ENCODE peak calls at places on chromosomes 4 and X, in five cellular contexts. One of them, this sample, is unnamed.

GRCh38 chr4:37922323-37922722 is 31.4 kb downstream of the TBC1D1 start:
- DNase-seq in activated naive CD4-positive, alpha-beta T cell: no peak
- DNase-seq in activated T-helper 1 cell treated with anti-CD3 and anti-CD28 coated beads, Interleukin-2, amount 50 U/mL, for 16 hours: no peak
- DNase-seq in cardiac muscle cell: no peak
- DNase-seq in neural crest cell: no peak
- DNase-seq in this sample: no peak

GRCh38 chrX:31420302-31420701 is 348.5 kb upstream of the FTHL17 start:
- DNase-seq in neural crest cell: no peak
- DNase-seq in activated T-helper 1 cell treated with anti-CD3 and anti-CD28 coated beads, Interleukin-2, amount 50 U/mL, for 16 hours: no peak
- DNase-seq in cardiac muscle cell: no peak
- DNase-seq in activated naive CD4-positive, alpha-beta T cell: no peak
- DNase-seq in this sample: no peak

GRCh38 chr4:24364852-24365251 is 219.5 kb downstream of the DHX15 start:
- DNase-seq in activated naive CD4-positive, alpha-beta T cell: no peak
- DNase-seq in activated T-helper 1 cell treated with anti-CD3 and anti-CD28 coated beads, Interleukin-2, amount 50 U/mL, for 16 hours: no peak
- DNase-seq in cardiac muscle cell: no peak
- DNase-seq in neural crest cell: no peak
- DNase-seq in this sample: no peak

GRCh38 chr4:81506731-81507130 is 35.0 kb upstream of the RASGEF1B start:
- DNase-seq in activated T-helper 1 cell treated with anti-CD3 and anti-CD28 coated beads, Interleukin-2, amount 50 U/mL, for 16 hours: no peak
- DNase-seq in activated naive CD4-positive, alpha-beta T cell: no peak
- DNase-seq in neural crest cell: no peak
- DNase-seq in cardiac muscle cell: no peak
- DNase-seq in this sample: no peak

GRCh38 chr4:160370046-160370445 is 1267.2 kb downstream of the RAPGEF2 start:
- DNase-seq in neural crest cell: no peak
- DNase-seq in activated naive CD4-positive, alpha-beta T cell: no peak
- DNase-seq in cardiac muscle cell: no peak
- DNase-seq in activated T-helper 1 cell treated with anti-CD3 and anti-CD28 coated beads, Interleukin-2, amount 50 U/mL, for 16 hours: no peak
- DNase-seq in this sample: no peak

GRCh38 chr4:71186566-71187398 is 152.0 kb upstream of the SLC4A4 start:
- DNase-seq in cardiac muscle cell: peak; percentile 91
- DNase-seq in neural crest cell: peak; percentile 49
- DNase-seq in activated naive CD4-positive, alpha-beta T cell: no peak
- DNase-seq in activated T-helper 1 cell treated with anti-CD3 and anti-CD28 coated beads, Interleukin-2, amount 50 U/mL, for 16 hours: no peak
- DNase-seq in this sample: peak; percentile 72

GRCh38 chr4:48681856-48682255 is 98.2 kb downstream of the FRYL start:
- DNase-seq in neural crest cell: no peak
- DNase-seq in cardiac muscle cell: peak; percentile 11
- DNase-seq in activated T-helper 1 cell treated with anti-CD3 and anti-CD28 coated beads, Interleukin-2, amount 50 U/mL, for 16 hours: no peak
- DNase-seq in activated naive CD4-positive, alpha-beta T cell: no peak
- DNase-seq in this sample: no peak

GRCh38 chr4:89492476-89493110 is 185.0 kb upstream of the GPRIN3 start:
- DNase-seq in cardiac muscle cell: no peak
- DNase-seq in neural crest cell: no peak
- DNase-seq in activated naive CD4-positive, alpha-beta T cell: no peak
- DNase-seq in activated T-helper 1 cell treated with anti-CD3 and anti-CD28 coated beads, Interleukin-2, amount 50 U/mL, for 16 hours: no peak
- DNase-seq in this sample: no peak

GRCh38 chr4:7768736-7769135 is 170.9 kb downstream of the AFAP1 start:
- DNase-seq in activated naive CD4-positive, alpha-beta T cell: no peak
- DNase-seq in neural crest cell: no peak
- DNase-seq in activated T-helper 1 cell treated with anti-CD3 and anti-CD28 coated beads, Interleukin-2, amount 50 U/mL, for 16 hours: no peak
- DNase-seq in cardiac muscle cell: no peak
- DNase-seq in this sample: no peak

GRCh38 chr4:8353912-8354453 is 84.4 kb downstream of the HTRA3 start:
- DNase-seq in cardiac muscle cell: no peak
- DNase-seq in neural crest cell: no peak
- DNase-seq in activated naive CD4-positive, alpha-beta T cell: no peak
- DNase-seq in activated T-helper 1 cell treated with anti-CD3 and anti-CD28 coated beads, Interleukin-2, amount 50 U/mL, for 16 hours: no peak
- DNase-seq in this sample: no peak

GRCh38 chrX:54182864-54183613 is at the start of gene FAM120C:
- DNase-seq in activated naive CD4-positive, alpha-beta T cell: peak; percentile 42
- DNase-seq in cardiac muscle cell: peak; percentile 69
- DNase-seq in activated T-helper 1 cell treated with anti-CD3 and anti-CD28 coated beads, Interleukin-2, amount 50 U/mL, for 16 hours: peak; percentile 12
- DNase-seq in neural crest cell: peak; percentile 52
- DNase-seq in this sample: peak; percentile 83

GRCh38 chr4:119041951-119042560 is 93.6 kb upstream of the MYOZ2 start:
- DNase-seq in activated naive CD4-positive, alpha-beta T cell: peak; percentile 2
- DNase-seq in neural crest cell: peak; percentile 43
- DNase-seq in cardiac muscle cell: peak; percentile 78
- DNase-seq in activated T-helper 1 cell treated with anti-CD3 and anti-CD28 coated beads, Interleukin-2, amount 50 U/mL, for 16 hours: no peak
- DNase-seq in this sample: peak; percentile 70

GRCh38 chrX:103554687-103555417 is 30.5 kb upstream of the TCEAL4 start:
- DNase-seq in cardiac muscle cell: peak; percentile 82
- DNase-seq in neural crest cell: peak; percentile 50
- DNase-seq in activated naive CD4-positive, alpha-beta T cell: peak; percentile 6
- DNase-seq in activated T-helper 1 cell treated with anti-CD3 and anti-CD28 coated beads, Interleukin-2, amount 50 U/mL, for 16 hours: peak; percentile 5
- DNase-seq in this sample: peak; percentile 88

GRCh38 chr4:156830356-156830755 is 141.2 kb downstream of the PDGFC start:
- DNase-seq in neural crest cell: no peak
- DNase-seq in activated T-helper 1 cell treated with anti-CD3 and anti-CD28 coated beads, Interleukin-2, amount 50 U/mL, for 16 hours: no peak
- DNase-seq in activated naive CD4-positive, alpha-beta T cell: no peak
- DNase-seq in cardiac muscle cell: no peak
- DNase-seq in this sample: no peak

GRCh38 chrX:153627675-153628111 is 19.3 kb upstream of the DUSP9 start:
- DNase-seq in activated T-helper 1 cell treated with anti-CD3 and anti-CD28 coated beads, Interleukin-2, amount 50 U/mL, for 16 hours: no peak
- DNase-seq in cardiac muscle cell: no peak
- DNase-seq in activated naive CD4-positive, alpha-beta T cell: no peak
- DNase-seq in neural crest cell: no peak
- DNase-seq in this sample: no peak

GRCh38 chrX:11770320-11770719 is 12.3 kb downstream of the MSL3 start:
- DNase-seq in cardiac muscle cell: peak; percentile 56
- DNase-seq in neural crest cell: peak; percentile 3
- DNase-seq in activated T-helper 1 cell treated with anti-CD3 and anti-CD28 coated beads, Interleukin-2, amount 50 U/mL, for 16 hours: no peak
- DNase-seq in activated naive CD4-positive, alpha-beta T cell: peak; percentile 3
- DNase-seq in this sample: peak; percentile 69

GRCh38 chrX:49171752-49172279 is at the start of gene PLP2:
- DNase-seq in activated T-helper 1 cell treated with anti-CD3 and anti-CD28 coated beads, Interleukin-2, amount 50 U/mL, for 16 hours: peak; percentile 42
- DNase-seq in cardiac muscle cell: peak; percentile 37
- DNase-seq in activated naive CD4-positive, alpha-beta T cell: peak; percentile 7
- DNase-seq in neural crest cell: no peak
- DNase-seq in this sample: no peak

GRCh38 chr4:87555751-87556619 is 26.8 kb upstream of the SPARCL1 start:
- DNase-seq in neural crest cell: no peak
- DNase-seq in cardiac muscle cell: no peak
- DNase-seq in activated T-helper 1 cell treated with anti-CD3 and anti-CD28 coated beads, Interleukin-2, amount 50 U/mL, for 16 hours: no peak
- DNase-seq in activated naive CD4-positive, alpha-beta T cell: no peak
- DNase-seq in this sample: no peak

GRCh38 chr4:6324999-6325790 is 55.5 kb downstream of the WFS1 start:
- DNase-seq in neural crest cell: no peak
- DNase-seq in activated naive CD4-positive, alpha-beta T cell: no peak
- DNase-seq in cardiac muscle cell: no peak
- DNase-seq in activated T-helper 1 cell treated with anti-CD3 and anti-CD28 coated beads, Interleukin-2, amount 50 U/mL, for 16 hours: no peak
- DNase-seq in this sample: no peak

GRCh38 chrX:47577901-47578300 is 4.3 kb upstream of the TIMP1 start:
- DNase-seq in activated T-helper 1 cell treated with anti-CD3 and anti-CD28 coated beads, Interleukin-2, amount 50 U/mL, for 16 hours: no peak
- DNase-seq in activated naive CD4-positive, alpha-beta T cell: no peak
- DNase-seq in neural crest cell: no peak
- DNase-seq in cardiac muscle cell: no peak
- DNase-seq in this sample: no peak

GRCh38 chr4:41323186-41323585 is 66.5 kb downstream of the UCHL1 start:
- DNase-seq in activated naive CD4-positive, alpha-beta T cell: no peak
- DNase-seq in neural crest cell: no peak
- DNase-seq in cardiac muscle cell: no peak
- DNase-seq in activated T-helper 1 cell treated with anti-CD3 and anti-CD28 coated beads, Interleukin-2, amount 50 U/mL, for 16 hours: no peak
- DNase-seq in this sample: no peak

GRCh38 chr4:181108237-181108636 is 1135.0 kb upstream of the TENM3 start:
- DNase-seq in neural crest cell: no peak
- DNase-seq in cardiac muscle cell: no peak
- DNase-seq in activated naive CD4-positive, alpha-beta T cell: no peak
- DNase-seq in activated T-helper 1 cell treated with anti-CD3 and anti-CD28 coated beads, Interleukin-2, amount 50 U/mL, for 16 hours: no peak
- DNase-seq in this sample: no peak

GRCh38 chr4:104490096-104490769 is 4.5 kb downstream of the CXXC4 start:
- DNase-seq in neural crest cell: no peak
- DNase-seq in activated T-helper 1 cell treated with anti-CD3 and anti-CD28 coated beads, Interleukin-2, amount 50 U/mL, for 16 hours: no peak
- DNase-seq in activated naive CD4-positive, alpha-beta T cell: no peak
- DNase-seq in cardiac muscle cell: peak; percentile 22
- DNase-seq in this sample: no peak

GRCh38 chr4:102564399-102564921 is 63.3 kb downstream of the NFKB1 start:
- DNase-seq in cardiac muscle cell: no peak
- DNase-seq in activated T-helper 1 cell treated with anti-CD3 and anti-CD28 coated beads, Interleukin-2, amount 50 U/mL, for 16 hours: no peak
- DNase-seq in activated naive CD4-positive, alpha-beta T cell: no peak
- DNase-seq in neural crest cell: no peak
- DNase-seq in this sample: no peak

GRCh38 chr4:171629737-171630136 is 183.5 kb upstream of the GALNTL6 start:
- DNase-seq in neural crest cell: no peak
- DNase-seq in activated T-helper 1 cell treated with anti-CD3 and anti-CD28 coated beads, Interleukin-2, amount 50 U/mL, for 16 hours: no peak
- DNase-seq in activated naive CD4-positive, alpha-beta T cell: no peak
- DNase-seq in cardiac muscle cell: no peak
- DNase-seq in this sample: no peak

GRCh38 chrX:47244676-47245075 is 11.9 kb downstream of the USP11 start:
- DNase-seq in activated T-helper 1 cell treated with anti-CD3 and anti-CD28 coated beads, Interleukin-2, amount 50 U/mL, for 16 hours: no peak
- DNase-seq in activated naive CD4-positive, alpha-beta T cell: no peak
- DNase-seq in neural crest cell: no peak
- DNase-seq in cardiac muscle cell: no peak
- DNase-seq in this sample: no peak

GRCh38 chr4:8238061-8238511 is 31.5 kb upstream of the HTRA3 start:
- DNase-seq in cardiac muscle cell: no peak
- DNase-seq in activated T-helper 1 cell treated with anti-CD3 and anti-CD28 coated beads, Interleukin-2, amount 50 U/mL, for 16 hours: no peak
- DNase-seq in activated naive CD4-positive, alpha-beta T cell: no peak
- DNase-seq in neural crest cell: no peak
- DNase-seq in this sample: no peak

GRCh38 chr4:180567080-180567479 is 1676.1 kb upstream of the TENM3 start:
- DNase-seq in activated T-helper 1 cell treated with anti-CD3 and anti-CD28 coated beads, Interleukin-2, amount 50 U/mL, for 16 hours: no peak
- DNase-seq in cardiac muscle cell: no peak
- DNase-seq in neural crest cell: no peak
- DNase-seq in activated naive CD4-positive, alpha-beta T cell: no peak
- DNase-seq in this sample: no peak

GRCh38 chrX:130171446-130172126 is at the start of gene RAB33A:
- DNase-seq in activated T-helper 1 cell treated with anti-CD3 and anti-CD28 coated beads, Interleukin-2, amount 50 U/mL, for 16 hours: no peak
- DNase-seq in activated naive CD4-positive, alpha-beta T cell: peak; percentile 2
- DNase-seq in cardiac muscle cell: peak; percentile 29
- DNase-seq in neural crest cell: peak; percentile 23
- DNase-seq in this sample: no peak

GRCh38 chr4:54315561-54315960 is 86.5 kb downstream of the PDGFRA start:
- DNase-seq in activated naive CD4-positive, alpha-beta T cell: no peak
- DNase-seq in cardiac muscle cell: no peak
- DNase-seq in neural crest cell: no peak
- DNase-seq in activated T-helper 1 cell treated with anti-CD3 and anti-CD28 coated beads, Interleukin-2, amount 50 U/mL, for 16 hours: no peak
- DNase-seq in this sample: no peak

GRCh38 chr4:121875663-121876062 is 5.4 kb upstream of the BBS7 start:
- DNase-seq in activated naive CD4-positive, alpha-beta T cell: no peak
- DNase-seq in cardiac muscle cell: no peak
- DNase-seq in neural crest cell: no peak
- DNase-seq in activated T-helper 1 cell treated with anti-CD3 and anti-CD28 coated beads, Interleukin-2, amount 50 U/mL, for 16 hours: no peak
- DNase-seq in this sample: no peak

GRCh38 chr4:8378101-8378724 is 62.3 kb downstream of the ACOX3 start:
- DNase-seq in activated T-helper 1 cell treated with anti-CD3 and anti-CD28 coated beads, Interleukin-2, amount 50 U/mL, for 16 hours: no peak
- DNase-seq in neural crest cell: no peak
- DNase-seq in activated naive CD4-positive, alpha-beta T cell: no peak
- DNase-seq in cardiac muscle cell: no peak
- DNase-seq in this sample: no peak

GRCh38 chrX:104351173-104351769 is 96.5 kb upstream of the ESX1 start:
- DNase-seq in cardiac muscle cell: no peak
- DNase-seq in activated T-helper 1 cell treated with anti-CD3 and anti-CD28 coated beads, Interleukin-2, amount 50 U/mL, for 16 hours: no peak
- DNase-seq in neural crest cell: no peak
- DNase-seq in activated naive CD4-positive, alpha-beta T cell: no peak
- DNase-seq in this sample: no peak

GRCh38 chr4:16187455-16187854 is 38.8 kb downstream of the TAPT1 start:
- DNase-seq in activated naive CD4-positive, alpha-beta T cell: no peak
- DNase-seq in neural crest cell: no peak
- DNase-seq in cardiac muscle cell: no peak
- DNase-seq in activated T-helper 1 cell treated with anti-CD3 and anti-CD28 coated beads, Interleukin-2, amount 50 U/mL, for 16 hours: no peak
- DNase-seq in this sample: no peak

GRCh38 chr4:120299631-120300030 is 233.0 kb upstream of the MAD2L1 start:
- DNase-seq in neural crest cell: no peak
- DNase-seq in activated naive CD4-positive, alpha-beta T cell: no peak
- DNase-seq in cardiac muscle cell: no peak
- DNase-seq in activated T-helper 1 cell treated with anti-CD3 and anti-CD28 coated beads, Interleukin-2, amount 50 U/mL, for 16 hours: no peak
- DNase-seq in this sample: no peak

GRCh38 chr4:175330652-175331051 is 412.5 kb downstream of the ADAM29 start:
- DNase-seq in cardiac muscle cell: no peak
- DNase-seq in activated T-helper 1 cell treated with anti-CD3 and anti-CD28 coated beads, Interleukin-2, amount 50 U/mL, for 16 hours: no peak
- DNase-seq in activated naive CD4-positive, alpha-beta T cell: no peak
- DNase-seq in neural crest cell: no peak
- DNase-seq in this sample: no peak

This sample was measured in HEK293T.